ENCODE peak calls at places on chromosomes 4 and X, in ten cellular contexts. One of them, this sample, is unnamed.

GRCh38 chr4:38001927-38002326 is 41.7 kb downstream of the PTTG2 start:
- DNase-seq in ELR: no peak
- DNase-seq in ACHN: no peak
- DNase-seq in NCI-H460: no peak
- DNase-seq in caudate nucleus: no peak
- DNase-seq in AG20443: no peak
- DNase-seq in testis: no peak
- DNase-seq in A172: no peak
- DNase-seq in GM13977: no peak
- DNase-seq in ELF-1: no peak
- DNase-seq in this sample: no peak

GRCh38 chrX:1244164-1245076 is 24.2 kb upstream of the CSF2RA start:
- DNase-seq in ELR: no peak
- DNase-seq in AG20443: no peak
- DNase-seq in caudate nucleus: no peak
- DNase-seq in NCI-H460: peak
- DNase-seq in testis: no peak
- DNase-seq in ACHN: peak
- DNase-seq in A172: peak
- DNase-seq in GM13977: peak
- DNase-seq in ELF-1: peak
- DNase-seq in this sample: no peak

GRCh38 chrX:47311857-47312774 is 58.3 kb upstream of the ZNF157 start:
- DNase-seq in GM13977: peak
- DNase-seq in AG20443: peak
- DNase-seq in ELF-1: peak
- DNase-seq in testis: peak
- DNase-seq in NCI-H460: peak
- DNase-seq in caudate nucleus: no peak
- DNase-seq in ACHN: peak
- DNase-seq in ELR: peak
- DNase-seq in A172: peak
- DNase-seq in this sample: peak

GRCh38 chrX:15913161-15913560 is 58.5 kb upstream of the AP1S2 start:
- DNase-seq in NCI-H460: no peak
- DNase-seq in GM13977: no peak
- DNase-seq in caudate nucleus: no peak
- DNase-seq in ELF-1: no peak
- DNase-seq in A172: no peak
- DNase-seq in ELR: no peak
- DNase-seq in ACHN: no peak
- DNase-seq in testis: no peak
- DNase-seq in AG20443: no peak
- DNase-seq in this sample: no peak

GRCh38 chrX:102085706-102086105 is 39.8 kb upstream of the TCEAL2 start:
- DNase-seq in AG20443: no peak
- DNase-seq in ACHN: no peak
- DNase-seq in testis: no peak
- DNase-seq in NCI-H460: peak
- DNase-seq in caudate nucleus: no peak
- DNase-seq in ELR: peak
- DNase-seq in A172: no peak
- DNase-seq in GM13977: no peak
- DNase-seq in ELF-1: peak
- DNase-seq in this sample: no peak

GRCh38 chr4:41957634-41958033 is 22.4 kb downstream of the TMEM33 start:
- DNase-seq in ELF-1: no peak
- DNase-seq in testis: no peak
- DNase-seq in GM13977: peak
- DNase-seq in A172: peak
- DNase-seq in ACHN: peak
- DNase-seq in NCI-H460: peak
- DNase-seq in ELR: peak
- DNase-seq in caudate nucleus: no peak
- DNase-seq in AG20443: no peak
- DNase-seq in this sample: no peak

GRCh38 chrX:107601326-107601725 is 27.0 kb upstream of the PRPS1 start:
- DNase-seq in AG20443: no peak
- DNase-seq in GM13977: no peak
- DNase-seq in NCI-H460: no peak
- DNase-seq in ELR: no peak
- DNase-seq in ACHN: no peak
- DNase-seq in testis: no peak
- DNase-seq in A172: no peak
- DNase-seq in ELF-1: no peak
- DNase-seq in caudate nucleus: no peak
- DNase-seq in this sample: no peak

GRCh38 chrX:38868941-38869378 is 67.7 kb downstream of the MID1IP1 start:
- DNase-seq in A172: peak
- DNase-seq in NCI-H460: no peak
- DNase-seq in GM13977: no peak
- DNase-seq in ELF-1: no peak
- DNase-seq in ELR: peak
- DNase-seq in caudate nucleus: no peak
- DNase-seq in testis: no peak
- DNase-seq in ACHN: no peak
- DNase-seq in AG20443: peak
- DNase-seq in this sample: peak

GRCh38 chrX:118495958-118496762 is 545 bp downstream of the DOCK11 start:
- DNase-seq in GM13977: peak
- DNase-seq in ELF-1: peak
- DNase-seq in testis: peak
- DNase-seq in ACHN: peak
- DNase-seq in AG20443: peak
- DNase-seq in NCI-H460: peak
- DNase-seq in caudate nucleus: peak
- DNase-seq in A172: peak
- DNase-seq in ELR: peak
- DNase-seq in this sample: no peak

GRCh38 chr4:123976285-123976684 is 579.7 kb downstream of the SPRY1 start:
- DNase-seq in GM13977: no peak
- DNase-seq in ELR: no peak
- DNase-seq in caudate nucleus: no peak
- DNase-seq in ACHN: no peak
- DNase-seq in ELF-1: peak
- DNase-seq in NCI-H460: no peak
- DNase-seq in A172: no peak
- DNase-seq in testis: no peak
- DNase-seq in AG20443: no peak
- DNase-seq in this sample: no peak